ENCODE peak calls at places on chromosome 9, in ten cellular contexts. D, O, H, P, M, A, J, Q, E and U are unnamed samples. For H3K27me3 and H3K4me1, the result is how much of the 10 kb centered on the place peaks cover.

GRCh38 chr9:123073991-123074422 is 40.5 kb downstream of the GPR21 start:
- DNase-seq in O (no peak), H (no peak), E (no peak), Q (no peak), A (no peak), P (peak), J (peak), D (no peak), M (no peak), U (no peak)

GRCh38 chr9:125457357-125457756 is 195.7 kb downstream of the GAPVD1 start:
- DNase-seq in O (no peak), E (no peak), J (no peak), H (no peak), M (no peak), A (no peak), D (no peak), Q (no peak), P (no peak), U (no peak)

GRCh38 chr9:125380406-125380805 is 118.8 kb downstream of the GAPVD1 start:
- DNase-seq in D (no peak), A (no peak), E (peak), Q (no peak), M (peak), P (peak), O (no peak), H (no peak), J (peak), U (no peak)

GRCh38 chr9:4272141-4272540 is 27.7 kb downstream of the GLIS3 start:
- DNase-seq in E (no peak), M (no peak), J (no peak), Q (no peak), P (no peak), D (no peak), A (no peak), H (no peak), O (no peak), U (no peak)

GRCh38 chr9:115411993-115412452 is 294.1 kb upstream of the TNC start:
- DNase-seq in M (no peak), D (no peak), A (no peak), E (no peak), J (peak), P (no peak), O (peak), Q (no peak), H (no peak), U (no peak)

GRCh38 chr9:123349691-123350480 is 6.1 kb upstream of the CRB2 start:
- DNase-seq in O (peak), E (peak), A (peak), D (no peak), J (peak), Q (peak), M (no peak), P (peak), H (peak), U (peak)

GRCh38 chr9:70015099-70015498 is 28.5 kb upstream of the MAMDC2 start:
- DNase-seq in A (no peak), D (no peak), E (no peak), O (no peak), Q (no peak), M (no peak), J (no peak), P (no peak), H (no peak), U (no peak)

GRCh38 chr9:125425901-125426515 is 164.4 kb downstream of the GAPVD1 start:
- DNase-seq in P (no peak), J (no peak), Q (no peak), E (no peak), M (no peak), H (no peak), A (no peak), D (peak), O (no peak), U (no peak)

GRCh38 chr9:37928552-37929430 is 24.9 kb upstream of the SLC25A51 start:
- DNase-seq in H (no peak), Q (no peak), P (no peak), O (no peak), J (no peak), M (no peak), A (no peak), E (no peak), D (no peak), U (no peak)

GRCh38 chr9:1427856-1428255 is 377.7 kb downstream of the DMRT2 start:
- DNase-seq in Q (no peak), M (no peak), D (no peak), A (no peak), J (no peak), P (no peak), E (no peak), O (no peak), H (no peak), U (no peak)

GRCh38 chr9:7320139-7320538 is 479.4 kb downstream of the DMAC1 start:
- DNase-seq in J (peak), M (no peak), Q (no peak), P (peak), E (peak), H (no peak), D (no peak), O (peak), A (no peak), U (no peak)

GRCh38 chr9:136015656-136016055 is 54.5 kb upstream of the UBAC1 start:
- DNase-seq in O (no peak), J (no peak), P (no peak), Q (no peak), H (no peak), D (peak), A (peak), E (no peak), M (peak), U (no peak)

GRCh38 chr9:110241491-110242321 is 14.6 kb downstream of the TXN start:
- DNase-seq in A (no peak), E (no peak), P (peak), D (no peak), Q (no peak), O (peak), M (no peak), H (no peak), J (peak), U (no peak)

GRCh38 chr9:110316255-110316921 is 21.3 kb downstream of the TXNDC8 start:
- DNase-seq in J (no peak), E (no peak), P (peak), A (no peak), H (no peak), Q (no peak), M (no peak), D (no peak), O (no peak), U (no peak)

GRCh38 chr9:1042466-1042865 is 7.7 kb upstream of the DMRT2 start:
- DNase-seq in M (no peak), Q (no peak), H (no peak), D (no peak), P (no peak), J (no peak), O (peak), A (peak), E (no peak), U (no peak)

GRCh38 chr9:123322771-123323481 is 33.1 kb upstream of the CRB2 start:
- DNase-seq in M (no peak), J (no peak), A (no peak), D (no peak), P (no peak), Q (no peak), E (no peak), H (no peak), O (peak), U (peak)

GRCh38 chr9:24464321-24464951 is 81.3 kb downstream of the IZUMO3 start:
- DNase-seq in M (no peak), H (no peak), E (peak), P (peak), Q (no peak), J (peak), O (peak), D (no peak), A (no peak), U (no peak)

GRCh38 chr9:115593587-115594091 is 475.7 kb upstream of the TNC start:
- DNase-seq in J (peak), O (peak), M (no peak), E (peak), Q (peak), P (peak), H (peak), D (no peak), A (peak), U (no peak)

GRCh38 chr9:84953797-84954695 is 284.5 kb downstream of the NTRK2 start:
- DNase-seq in H (peak), P (peak), J (peak), A (peak), D (peak), E (peak), M (peak), O (peak), Q (peak), U (no peak)

GRCh38 chr9:86410281-86410680 is 56.1 kb upstream of the TUT7 start:
- DNase-seq in Q (no peak), E (no peak), A (peak), D (no peak), O (peak), P (no peak), H (no peak), M (no peak), J (no peak), U (no peak)

GRCh38 chr9:116695441-116695840 is 8.3 kb downstream of the TRIM32 start:
- DNase-seq in H (no peak), J (no peak), A (no peak), E (no peak), P (no peak), D (no peak), Q (no peak), O (no peak), M (no peak), U (no peak)

GRCh38 chr9:117411547-117411946 is 3.3 kb downstream of the ASTN2 start:
- DNase-seq in D (no peak), H (peak), O (peak), Q (no peak), J (peak), P (peak), A (peak), E (peak), M (no peak), U (no peak)

GRCh38 chr9:93263334-93264229 is 79.6 kb downstream of the WNK2 start:
- DNase-seq in D (no peak), O (no peak), Q (no peak), P (no peak), J (no peak), E (no peak), H (no peak), M (no peak), A (no peak), U (no peak)

GRCh38 chr9:114037961-114038723 is 40.0 kb downstream of the AMBP start:
- DNase-seq in H (peak), P (no peak), D (no peak), J (no peak), O (peak), A (peak), M (no peak), E (no peak), Q (no peak), U (no peak)

GRCh38 chr9:135464181-135464580 is 15.4 kb upstream of the PPP1R26 start:
- DNase-seq in A (no peak), Q (no peak), J (no peak), P (no peak), D (no peak), H (no peak), E (no peak), O (no peak), M (no peak), U (no peak)

GRCh38 chr9:78982849-78983248 is 588.9 kb upstream of the TLE4 start:
- DNase-seq in Q (peak), P (peak), H (no peak), O (peak), M (no peak), E (peak), D (no peak), J (peak), A (no peak), U (no peak)

GRCh38 chr9:122377241-122378164 is 6.7 kb downstream of the PTGS1 start:
- DNase-seq in J (no peak), P (no peak), M (no peak), Q (no peak), E (no peak), A (no peak), D (no peak), H (no peak), O (peak), U (no peak)

GRCh38 chr9:79665926-79666325 is 94.2 kb downstream of the TLE4 start:
- DNase-seq in H (no peak), P (no peak), E (no peak), D (no peak), O (no peak), J (peak), A (no peak), Q (no peak), M (no peak), U (no peak)

GRCh38 chr9:94779693-94780290 is 53.3 kb downstream of the AOPEP start:
- DNase-seq in O (no peak), P (no peak), D (no peak), M (no peak), J (no peak), E (no peak), Q (no peak), H (no peak), A (no peak), U (no peak)

GRCh38 chr9:36337002-36337401 is 63.1 kb downstream of the RNF38 start:
- DNase-seq in D (no peak), M (no peak), Q (no peak), J (no peak), E (no peak), O (no peak), P (no peak), H (no peak), A (no peak), U (no peak)

GRCh38 chr9:117218951-117219350 is 195.9 kb downstream of the ASTN2 start:
- DNase-seq in P (no peak), Q (no peak), H (peak), M (no peak), E (no peak), A (no peak), O (no peak), J (no peak), D (no peak), U (no peak)

GRCh38 chr9:114946013-114946412 is 15.6 kb upstream of the TNFSF8 start:
- DNase-seq in M (no peak), P (no peak), O (peak), D (no peak), J (no peak), H (no peak), A (no peak), Q (no peak), E (no peak), U (no peak)

GRCh38 chr9:69204869-69205268 is 30.8 kb downstream of the TJP2 start:
- DNase-seq in J (peak), O (peak), D (peak), E (peak), M (no peak), A (no peak), P (peak), Q (no peak), H (no peak), U (no peak)

GRCh38 chr9:3006917-3007316 is 163.0 kb upstream of the PUM3 start:
- DNase-seq in J (no peak), E (no peak), D (no peak), A (no peak), O (no peak), M (no peak), P (no peak), Q (no peak), H (no peak), U (no peak)
- H3K27me3 ChIP-seq in J (under half), E (under half), D (under half), A (under half), O (under half), M (under half), P (under half), Q (under half), H (under half), U (under half)

GRCh38 chr9:121304707-121305106 is 36.7 kb downstream of the GSN start:
- DNase-seq in P (no peak), D (no peak), A (no peak), E (no peak), Q (no peak), J (no peak), H (no peak), M (no peak), O (no peak), U (no peak)

GRCh38 chr9:121302341-121302740 is 34.4 kb downstream of the GSN start:
- DNase-seq in E (no peak), Q (no peak), O (no peak), M (no peak), J (no peak), H (no peak), D (no peak), A (no peak), P (no peak), U (no peak)

GRCh38 chr9:121301881-121302286 is 33.9 kb downstream of the GSN start:
- DNase-seq in A (no peak), M (peak), D (no peak), E (no peak), J (no peak), P (no peak), O (no peak), Q (no peak), H (no peak), U (no peak)

GRCh38 chr9:121303456-121304451 is 35.8 kb downstream of the GSN start:
- DNase-seq in J (peak), M (peak), O (no peak), D (no peak), Q (no peak), E (no peak), P (no peak), H (no peak), A (no peak), U (no peak)

GRCh38 chr9:121302786-121303185 is 34.8 kb downstream of the GSN start:
- DNase-seq in Q (no peak), P (no peak), J (no peak), D (no peak), H (no peak), M (peak), O (no peak), E (no peak), A (no peak), U (no peak)
- H3K4me1 ChIP-seq in Q (under half), P (under half), J (under half), D (under half), H (under half), M (half or more), O (under half), E (under half), A (under half), U (under half)

GRCh38 chr9:132557159-132557558 is 25.2 kb upstream of the BARHL1 start:
- DNase-seq in H (no peak), D (no peak), E (no peak), J (no peak), A (no peak), O (no peak), M (no peak), P (no peak), Q (no peak), U (no peak)
- H3K27me3 ChIP-seq in H (under half), D (under half), E (under half), J (under half), A (under half), O (under half), M (under half), P (half or more), Q (half or more), U (under half)

GRCh38 chr9:104774132-104774531 is 10.2 kb downstream of the NIPSNAP3B start:
- DNase-seq in H (no peak), A (no peak), M (no peak), Q (no peak), D (no peak), E (no peak), J (no peak), O (no peak), P (no peak), U (no peak)

GRCh38 chr9:104775574-104775936 is 11.6 kb downstream of the NIPSNAP3B start:
- DNase-seq in J (no peak), E (no peak), O (no peak), P (no peak), D (no peak), M (no peak), Q (no peak), H (no peak), A (no peak), U (no peak)

GRCh38 chr9:104776787-104777186 is 12.9 kb downstream of the NIPSNAP3B start:
- DNase-seq in O (no peak), P (no peak), J (peak), M (no peak), A (no peak), Q (no peak), E (no peak), D (no peak), H (no peak), U (no peak)

GRCh38 chr9:104774831-104775573 is 11.1 kb downstream of the NIPSNAP3B start:
- DNase-seq in J (no peak), P (no peak), E (no peak), Q (no peak), O (no peak), D (no peak), H (no peak), A (no peak), M (no peak), U (no peak)

DNA sequence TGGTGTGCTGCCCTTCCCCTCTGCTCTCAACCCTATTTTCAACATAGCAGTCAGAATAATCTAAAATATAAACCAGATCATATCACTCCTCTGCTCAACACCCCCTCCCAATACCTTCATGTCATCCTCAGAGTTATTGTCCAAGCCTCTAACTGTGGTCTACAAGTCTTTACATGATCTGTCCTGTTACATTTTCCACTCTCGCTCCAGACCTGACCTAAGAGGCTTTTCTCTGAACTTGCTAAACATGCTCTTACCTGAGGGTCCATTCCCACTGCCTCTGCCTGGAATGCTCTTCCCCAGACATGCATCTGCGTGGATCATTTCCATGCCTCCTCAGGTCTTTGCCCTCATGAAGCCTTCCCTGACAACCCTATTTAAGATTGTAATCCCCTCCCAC is 12.0 kb downstream of the NIPSNAP3B start:
- DNase-seq in M (no peak), P (no peak), D (no peak), A (no peak), Q (no peak), E (no peak), O (no peak), H (no peak), J (no peak), U (no peak)
- H3K4me1 ChIP-seq in M (under half), P (under half), D (under half), A (under half), Q (under half), E (under half), O (under half), H (under half), J (under half), U (under half)

GRCh38 chr9:129487307-129487657 is 133.6 kb downstream of the C9orf50 start:
- DNase-seq in J (peak), O (no peak), P (peak), E (no peak), Q (no peak), M (no peak), A (no peak), D (no peak), H (no peak), U (no peak)
- H3K27me3 ChIP-seq in J (under half), O (under half), P (under half), E (under half), Q (under half), M (under half), A (under half), D (under half), H (under half), U (under half)

GRCh38 chr9:127921592-127922120 is 4.8 kb upstream of the ST6GALNAC4 start:
- DNase-seq in P (peak), O (peak), Q (peak), M (peak), J (peak), H (peak), D (peak), A (peak), E (peak), U (peak)

GRCh38 chr9:127923046-127923445 is 6.2 kb upstream of the ST6GALNAC4 start:
- DNase-seq in O (no peak), M (no peak), E (no peak), A (peak), Q (no peak), H (no peak), J (no peak), D (no peak), P (no peak), U (no peak)

GRCh38 chr9:127918201-127919107 is 1.6 kb upstream of the ST6GALNAC4 start:
- DNase-seq in O (peak), M (no peak), D (peak), E (peak), J (peak), Q (no peak), P (peak), A (peak), H (no peak), U (no peak)

GRCh38 chr9:127919253-127919815 is 2.5 kb upstream of the ST6GALNAC4 start:
- DNase-seq in O (peak), A (no peak), J (peak), E (peak), P (peak), Q (peak), M (peak), D (peak), H (peak), U (no peak)

DNA sequence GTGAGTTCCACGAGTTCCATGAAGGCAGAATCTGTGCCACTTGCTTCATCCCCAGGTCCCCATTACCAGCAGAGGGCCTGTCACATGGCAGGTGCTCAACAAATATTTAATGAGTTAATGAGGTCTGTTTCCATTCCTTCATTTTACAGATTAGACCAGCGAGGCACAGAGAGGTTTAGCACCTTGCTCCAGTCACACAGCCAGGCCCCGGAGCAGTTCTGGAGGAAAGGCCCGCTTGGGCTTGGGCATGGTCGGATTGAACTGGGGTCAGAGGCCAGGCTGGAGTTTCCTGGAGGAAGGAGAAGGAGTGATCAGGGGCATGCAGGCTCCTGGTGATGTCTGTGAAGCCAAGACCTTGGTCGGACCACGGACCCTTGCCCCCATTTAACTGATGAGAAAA is 4.0 kb upstream of the ST6GALNAC4 start:
- DNase-seq in P (no peak), E (no peak), Q (no peak), A (no peak), J (no peak), H (no peak), O (no peak), M (no peak), D (no peak), U (no peak)
- H3K4me1 ChIP-seq in P (under half), E (under half), Q (half or more), A (under half), J (under half), H (under half), O (under half), M (under half), D (under half), U (under half)

GRCh38 chr9:132789706-132790105 is 88.4 kb downstream of the AK8 start:
- DNase-seq in E (no peak), Q (no peak), J (no peak), D (no peak), A (no peak), H (no peak), P (no peak), M (no peak), O (no peak), U (no peak)
- H3K27me3 ChIP-seq in E (under half), Q (under half), J (half or more), D (under half), A (under half), H (under half), P (under half), M (under half), O (under half), U (under half)